ENCODE peak calls at places on chromosome 1, in eight cellular contexts. M, F, O, V, L, G, I and B are unnamed samples.
A peak's percentile ranks its signal among the peaks of the same experiment; 100 is the strongest.

GRCh38 chr1:4144349-4144971 is 244.4 kb upstream of the C1orf174 start:
- DNase-seq in M (no peak), F (no peak), O (no peak), V (no peak), L (no peak), G (no peak), I (no peak), B (no peak)

GRCh38 chr1:168561989-168562388 is 14.4 kb upstream of the XCL1 start:
- DNase-seq in M (no peak), F (no peak), O (no peak), V (no peak), L (no peak), G (no peak), I (no peak), B (no peak)

GRCh38 chr1:15328785-15329480 is 80.8 kb upstream of the EFHD2 start:
- DNase-seq in M (no peak), F (peak; percentile 88), O (no peak), V (peak; percentile 85), L (no peak), G (peak; percentile 5), I (peak; percentile 81), B (peak; percentile 78)

GRCh38 chr1:97384294-97384952 is 536.4 kb downstream of the DPYD start:
- DNase-seq in M (no peak), F (peak; percentile 75), O (no peak), V (peak; percentile 94), L (peak; percentile 90), G (no peak), I (peak; percentile 17), B (peak; percentile 75)

GRCh38 chr1:117633068-117633345 is 27.2 kb downstream of the TENT5C start:
- DNase-seq in M (no peak), F (no peak), O (no peak), V (no peak), L (no peak), G (no peak), I (no peak), B (no peak)

GRCh38 chr1:84247425-84248220 is 53.9 kb upstream of the SAMD13 start:
- DNase-seq in M (no peak), F (peak; percentile 84), O (no peak), V (no peak), L (peak; percentile 55), G (peak; percentile 38), I (peak; percentile 20), B (peak; percentile 96)

GRCh38 chr1:89089962-89090361 is 25.0 kb upstream of the GBP1 start:
- DNase-seq in M (no peak), F (no peak), O (no peak), V (no peak), L (no peak), G (no peak), I (no peak), B (no peak)

GRCh38 chr1:162315673-162316072 is 61.0 kb downstream of the SPATA46 start:
- DNase-seq in M (no peak), F (no peak), O (no peak), V (no peak), L (no peak), G (no peak), I (no peak), B (no peak)

GRCh38 chr1:54200519-54200997 is 591 bp downstream of the MRPL37 start:
- DNase-seq in M (no peak), F (no peak), O (no peak), V (no peak), L (no peak), G (no peak), I (no peak), B (no peak)

GRCh38 chr1:65812065-65812464 is 19.4 kb downstream of the PDE4B start:
- DNase-seq in M (no peak), F (peak; percentile 79), O (no peak), V (peak; percentile 90), L (peak; percentile 81), G (peak; percentile 59), I (peak; percentile 40), B (peak; percentile 97)